ENCODE peak calls at places on chromosome 16, in five cellular contexts. One of them, this sample, is unnamed.

GRCh38 chr16:30104492-30104891 is 8.5 kb upstream of the YPEL3 start:
- DNase-seq in cardiac muscle cell: no peak
- DNase-seq in bronchial epithelial cell: no peak
- DNase-seq in HCT116: no peak
- DNase-seq in ovary: no peak
- DNase-seq in this sample: no peak

GRCh38 chr16:51710186-51710585 is 559.1 kb upstream of the SALL1 start:
- DNase-seq in bronchial epithelial cell: no peak
- DNase-seq in HCT116: no peak
- DNase-seq in ovary: no peak
- DNase-seq in cardiac muscle cell: no peak
- DNase-seq in this sample: no peak

GRCh38 chr16:64450170-64450569 is 671.7 kb downstream of the CDH11 start:
- DNase-seq in cardiac muscle cell: no peak
- DNase-seq in HCT116: no peak
- DNase-seq in ovary: no peak
- DNase-seq in bronchial epithelial cell: peak
- DNase-seq in this sample: no peak

GRCh38 chr16:11636172-11636721 is 32.0 kb upstream of the SNN start:
- DNase-seq in HCT116: no peak
- DNase-seq in ovary: no peak
- DNase-seq in cardiac muscle cell: peak
- DNase-seq in bronchial epithelial cell: peak
- DNase-seq in this sample: no peak

GRCh38 chr16:28237754-28238357 is 26.1 kb upstream of the XPO6 start:
- DNase-seq in ovary: no peak
- DNase-seq in bronchial epithelial cell: no peak
- DNase-seq in HCT116: no peak
- DNase-seq in cardiac muscle cell: no peak
- DNase-seq in this sample: no peak

GRCh38 chr16:89185062-89185751 is 13.7 kb downstream of the CDH15 start:
- DNase-seq in cardiac muscle cell: no peak
- DNase-seq in ovary: no peak
- DNase-seq in HCT116: no peak
- DNase-seq in bronchial epithelial cell: no peak
- DNase-seq in this sample: no peak

GRCh38 chr16:8675183-8676159 is 1.1 kb downstream of the ABAT start:
- DNase-seq in bronchial epithelial cell: peak
- DNase-seq in ovary: peak
- DNase-seq in HCT116: no peak
- DNase-seq in cardiac muscle cell: no peak
- DNase-seq in this sample: no peak

GRCh38 chr16:83704656-83705055 is 103.1 kb upstream of the HSBP1 start:
- DNase-seq in ovary: no peak
- DNase-seq in cardiac muscle cell: no peak
- DNase-seq in HCT116: no peak
- DNase-seq in bronchial epithelial cell: no peak
- DNase-seq in this sample: no peak

GRCh38 chr16:28042856-28043255 is 20.7 kb downstream of the GSG1L start:
- DNase-seq in bronchial epithelial cell: no peak
- DNase-seq in ovary: no peak
- DNase-seq in HCT116: no peak
- DNase-seq in cardiac muscle cell: no peak
- DNase-seq in this sample: no peak

GRCh38 chr16:89222931-89223330 is 5.4 kb downstream of the ZNF778 start:
- DNase-seq in cardiac muscle cell: no peak
- DNase-seq in HCT116: no peak
- DNase-seq in bronchial epithelial cell: no peak
- DNase-seq in ovary: no peak
- DNase-seq in this sample: no peak

GRCh38 chr16:77191259-77191969 is 424 bp downstream of the MON1B start:
- DNase-seq in bronchial epithelial cell: no peak
- DNase-seq in ovary: no peak
- DNase-seq in cardiac muscle cell: no peak
- DNase-seq in HCT116: no peak
- DNase-seq in this sample: no peak

GRCh38 chr16:77194295-77195231 is 3.6 kb downstream of the MON1B start:
- DNase-seq in cardiac muscle cell: no peak
- DNase-seq in bronchial epithelial cell: no peak
- DNase-seq in HCT116: no peak
- DNase-seq in ovary: no peak
- DNase-seq in this sample: no peak

GRCh38 chr16:77193377-77193776 is 2.4 kb downstream of the MON1B start:
- DNase-seq in bronchial epithelial cell: no peak
- DNase-seq in HCT116: no peak
- DNase-seq in ovary: no peak
- DNase-seq in cardiac muscle cell: no peak
- DNase-seq in this sample: no peak

GRCh38 chr16:77190190-77190477 is 856 bp upstream of the MON1B start:
- DNase-seq in bronchial epithelial cell: no peak
- DNase-seq in ovary: no peak
- DNase-seq in cardiac muscle cell: no peak
- DNase-seq in HCT116: no peak
- DNase-seq in this sample: no peak

DNA sequence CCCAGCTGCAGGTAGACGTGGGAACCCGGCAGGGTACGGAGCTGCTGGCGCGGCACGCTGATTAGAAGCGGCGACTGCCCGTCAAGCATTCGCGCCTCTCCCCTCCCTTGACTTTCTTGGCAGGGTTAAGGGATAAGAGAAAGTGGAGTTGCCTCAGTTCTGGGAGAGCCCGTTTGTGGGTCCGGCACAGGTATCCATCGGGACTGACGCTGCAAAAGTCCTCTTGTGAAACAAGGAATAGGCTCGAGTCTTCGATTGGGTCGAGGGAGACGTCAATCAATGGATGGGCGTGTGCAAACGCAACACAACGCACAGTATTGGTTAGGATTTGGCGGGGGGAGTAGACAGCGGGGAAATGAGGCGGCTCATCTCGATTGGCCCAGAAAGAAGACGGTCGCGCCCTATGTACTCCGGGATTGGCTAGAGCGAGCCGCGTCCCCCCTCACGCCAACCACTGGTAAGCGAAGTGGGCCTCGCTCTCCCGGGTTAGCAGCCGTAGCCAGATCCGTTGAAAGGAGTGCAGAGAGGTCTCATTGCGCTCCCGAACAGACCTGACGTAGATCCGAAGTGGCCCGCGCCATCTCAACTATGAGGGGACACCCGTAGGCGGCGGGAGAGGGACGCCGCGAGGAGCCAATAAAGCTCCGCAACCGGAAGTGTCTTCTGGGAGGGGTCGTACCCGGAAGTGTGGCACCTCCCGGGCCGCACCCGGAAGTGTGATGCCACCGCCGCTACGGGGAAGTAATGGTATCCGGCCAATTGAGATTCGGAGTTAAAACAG is at the start of gene MON1B:
- DNase-seq in HCT116: peak
- DNase-seq in bronchial epithelial cell: peak
- DNase-seq in cardiac muscle cell: peak
- DNase-seq in ovary: peak
- DNase-seq in this sample: peak
- TF ChIP-seq CTCF in HCT116: no peak
- TF ChIP-seq CTCF in bronchial epithelial cell: no peak
- TF ChIP-seq CTCF in cardiac muscle cell: no peak
- TF ChIP-seq CTCF in ovary: no peak
- TF ChIP-seq CTCF in this sample: no peak

DNA sequence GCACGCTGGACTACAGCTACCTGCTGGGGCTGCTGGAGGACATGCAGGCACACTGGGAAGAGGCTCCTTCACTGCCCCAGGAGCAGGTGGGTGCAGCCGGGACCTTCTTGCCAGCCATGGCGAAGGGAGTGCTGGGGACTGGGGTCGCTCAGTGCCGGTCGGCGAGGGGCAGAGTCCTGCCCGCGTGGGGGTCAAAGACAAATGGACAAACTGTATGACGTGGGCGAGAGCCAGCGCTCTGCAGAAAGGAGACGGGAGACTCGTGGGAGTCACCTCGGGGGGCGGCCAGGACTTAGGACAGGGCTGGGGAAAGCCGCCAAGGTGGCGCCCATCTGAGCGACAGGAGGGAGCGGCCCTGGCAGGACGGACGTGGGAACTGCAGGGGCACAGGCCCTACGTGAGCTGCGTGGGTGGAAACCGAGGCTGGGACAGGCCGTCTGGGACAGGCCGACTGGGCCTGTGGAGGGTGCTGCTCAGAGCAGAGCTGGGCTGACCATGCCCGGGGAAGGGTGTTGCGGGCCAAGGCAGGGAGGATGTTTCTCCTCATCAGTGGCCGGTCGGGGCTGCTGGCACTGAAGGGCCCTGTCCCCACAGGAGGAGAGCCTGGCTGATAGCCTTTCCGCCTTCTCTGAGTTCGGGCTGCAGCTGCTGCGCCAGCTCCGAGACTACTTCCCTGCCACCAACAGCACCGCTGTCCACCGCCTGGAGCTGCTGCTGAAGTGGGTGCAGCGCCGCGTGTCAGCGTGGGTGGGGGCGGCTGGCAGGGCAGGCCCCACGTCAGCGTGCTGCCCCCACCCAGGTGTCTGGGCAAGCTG is 8.0 kb downstream of the TSR3 start:
- DNase-seq in bronchial epithelial cell: no peak
- DNase-seq in HCT116: no peak
- DNase-seq in ovary: no peak
- DNase-seq in cardiac muscle cell: no peak
- DNase-seq in this sample: no peak
- H3K4me3 ChIP-seq in bronchial epithelial cell: peak
- H3K4me3 ChIP-seq in HCT116: no peak
- H3K4me3 ChIP-seq in ovary: no peak
- H3K4me3 ChIP-seq in cardiac muscle cell: peak
- H3K4me3 ChIP-seq in this sample: peak

GRCh38 chr16:66746682-66747081 is 4.7 kb downstream of the DYNC1LI2 start:
- DNase-seq in cardiac muscle cell: no peak
- DNase-seq in HCT116: no peak
- DNase-seq in bronchial epithelial cell: no peak
- DNase-seq in ovary: no peak
- DNase-seq in this sample: peak
- TF ChIP-seq CTCF in cardiac muscle cell: no peak
- TF ChIP-seq CTCF in HCT116: no peak
- TF ChIP-seq CTCF in bronchial epithelial cell: no peak
- TF ChIP-seq CTCF in ovary: no peak
- TF ChIP-seq CTCF in this sample: no peak

GRCh38 chr16:50056226-50056625 is 9.5 kb upstream of the HEATR3 start:
- DNase-seq in bronchial epithelial cell: no peak
- DNase-seq in HCT116: peak
- DNase-seq in ovary: no peak
- DNase-seq in cardiac muscle cell: no peak
- DNase-seq in this sample: no peak
- H3K4me3 ChIP-seq in bronchial epithelial cell: no peak
- H3K4me3 ChIP-seq in HCT116: no peak
- H3K4me3 ChIP-seq in ovary: no peak
- H3K4me3 ChIP-seq in cardiac muscle cell: no peak
- H3K4me3 ChIP-seq in this sample: no peak

DNA sequence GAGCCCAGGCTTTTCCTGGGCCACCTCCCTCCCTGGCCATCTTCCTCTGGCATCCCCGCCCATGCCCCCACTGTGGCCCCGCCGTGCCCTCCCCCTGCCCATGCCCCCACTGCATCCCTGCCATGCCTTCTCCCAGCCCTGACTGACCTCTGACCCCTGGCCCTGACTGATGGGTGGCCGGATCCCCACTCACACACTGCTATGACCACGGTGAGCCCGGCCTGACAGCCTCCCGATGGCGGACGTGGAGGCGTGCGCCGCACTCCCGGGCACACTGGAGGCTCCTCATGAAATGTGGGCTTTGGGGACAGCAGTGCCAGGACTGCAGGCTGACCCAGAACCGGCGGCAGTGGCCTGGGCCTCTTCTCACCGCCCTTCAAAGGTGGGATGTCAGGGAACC is 10.6 kb upstream of the C1QTNF8 start:
- DNase-seq in HCT116: no peak
- DNase-seq in ovary: no peak
- DNase-seq in cardiac muscle cell: no peak
- DNase-seq in bronchial epithelial cell: no peak
- DNase-seq in this sample: no peak
- TF ChIP-seq CTCF in HCT116: no peak
- TF ChIP-seq CTCF in ovary: no peak
- TF ChIP-seq CTCF in cardiac muscle cell: no peak
- TF ChIP-seq CTCF in bronchial epithelial cell: no peak
- TF ChIP-seq CTCF in this sample: no peak